ENCODE peak calls at places on chromosomes 5 and 9, in seven cellular contexts. D is body of pancreas, R is heart left ventricle, P is bronchial epithelial cell, F is HFFc6, B is transverse colon, E is K562. V is an unnamed sample.

GRCh38 chr9:2134391-2134790 is 119.2 kb downstream of the SMARCA2 start:
- DNase-seq in D (no peak), R (no peak), P (no peak), F (no peak), B (no peak), E (no peak), V (peak; percentile 9)

GRCh38 chr9:127455299-127455992 is 4.1 kb downstream of the LRSAM1 start:
- DNase-seq in D (peak; percentile 41), R (no peak), P (no peak), F (no peak), B (peak; percentile 47), E (peak; percentile 55), V (peak; percentile 37)

GRCh38 chr9:133730994-133731715 is 7.0 kb downstream of the SARDH start:
- DNase-seq in D (no peak), R (no peak), P (no peak), F (no peak), B (no peak), E (no peak), V (no peak)

GRCh38 chr5:146947181-146947941 is 68.8 kb upstream of the PPP2R2B start:
- DNase-seq in D (no peak), R (no peak), P (peak; percentile 30), F (peak; percentile 1), B (no peak), E (peak; percentile 14), V (no peak)

GRCh38 chr5:144205141-144205551 is 34.5 kb downstream of the KCTD16 start:
- DNase-seq in D (peak; percentile 46), R (no peak), P (peak; percentile 39), F (peak; percentile 51), B (no peak), E (no peak), V (peak; percentile 31)

GRCh38 chr9:132003904-132004303 is 75.8 kb downstream of the MED27 start:
- DNase-seq in D (no peak), R (no peak), P (no peak), F (no peak), B (no peak), E (no peak), V (no peak)

GRCh38 chr9:29730096-29730621 is 2156.9 kb upstream of the C9orf72 start:
- DNase-seq in D (no peak), R (no peak), P (no peak), F (no peak), B (no peak), E (no peak), V (no peak)

GRCh38 chr5:167534131-167534530 is 757.3 kb upstream of the WWC1 start:
- DNase-seq in D (no peak), R (no peak), P (no peak), F (no peak), B (no peak), E (no peak), V (no peak)

GRCh38 chr5:173542159-173542558 is 74.3 kb downstream of the BOD1 start:
- DNase-seq in D (no peak), R (no peak), P (no peak), F (no peak), B (no peak), E (no peak), V (no peak)

GRCh38 chr5:16480821-16481538 is 15.4 kb upstream of the ZNF622 start:
- DNase-seq in D (no peak), R (no peak), P (peak; percentile 33), F (no peak), B (no peak), E (no peak), V (peak; percentile 42)

GRCh38 chr5:141603912-141604311 is 14.9 kb downstream of the DIAPH1 start:
- DNase-seq in D (no peak), R (no peak), P (no peak), F (no peak), B (no peak), E (no peak), V (no peak)

GRCh38 chr9:6632516-6633328 is 12.8 kb downstream of the GLDC start:
- DNase-seq in D (no peak), R (no peak), P (no peak), F (no peak), B (peak; percentile 50), E (peak; percentile 10), V (no peak)

GRCh38 chr5:5985332-5985731 is 393.0 kb downstream of the MED10 start:
- DNase-seq in D (no peak), R (no peak), P (no peak), F (no peak), B (no peak), E (no peak), V (no peak)

GRCh38 chr5:9063615-9064245 is 482.1 kb downstream of the SEMA5A start:
- DNase-seq in D (no peak), R (no peak), P (peak; percentile 12), F (no peak), B (no peak), E (no peak), V (peak; percentile 72)

GRCh38 chr5:60010328-60010727 is 116.8 kb upstream of the PDE4D start:
- DNase-seq in D (no peak), R (no peak), P (no peak), F (no peak), B (no peak), E (peak; percentile 26), V (no peak)

GRCh38 chr5:14397717-14398116 is 183.9 kb upstream of the OTULINL start:
- DNase-seq in D (no peak), R (no peak), P (peak; percentile 61), F (peak; percentile 67), B (no peak), E (no peak), V (peak; percentile 55)

GRCh38 chr5:171577940-171578856 is 158.8 kb downstream of the FGF18 start:
- DNase-seq in D (no peak), R (no peak), P (no peak), F (no peak), B (no peak), E (no peak), V (no peak)

GRCh38 chr9:132169672-132170392 is 8.0 kb downstream of the NTNG2 start:
- DNase-seq in D (peak; percentile 61), R (peak; percentile 32), P (peak; percentile 17), F (peak; percentile 30), B (peak; percentile 36), E (peak; percentile 86), V (peak; percentile 63)

GRCh38 chr5:94263068-94263467 is 355.3 kb downstream of the KIAA0825 start:
- DNase-seq in D (no peak), R (no peak), P (no peak), F (no peak), B (no peak), E (no peak), V (no peak)

DNA sequence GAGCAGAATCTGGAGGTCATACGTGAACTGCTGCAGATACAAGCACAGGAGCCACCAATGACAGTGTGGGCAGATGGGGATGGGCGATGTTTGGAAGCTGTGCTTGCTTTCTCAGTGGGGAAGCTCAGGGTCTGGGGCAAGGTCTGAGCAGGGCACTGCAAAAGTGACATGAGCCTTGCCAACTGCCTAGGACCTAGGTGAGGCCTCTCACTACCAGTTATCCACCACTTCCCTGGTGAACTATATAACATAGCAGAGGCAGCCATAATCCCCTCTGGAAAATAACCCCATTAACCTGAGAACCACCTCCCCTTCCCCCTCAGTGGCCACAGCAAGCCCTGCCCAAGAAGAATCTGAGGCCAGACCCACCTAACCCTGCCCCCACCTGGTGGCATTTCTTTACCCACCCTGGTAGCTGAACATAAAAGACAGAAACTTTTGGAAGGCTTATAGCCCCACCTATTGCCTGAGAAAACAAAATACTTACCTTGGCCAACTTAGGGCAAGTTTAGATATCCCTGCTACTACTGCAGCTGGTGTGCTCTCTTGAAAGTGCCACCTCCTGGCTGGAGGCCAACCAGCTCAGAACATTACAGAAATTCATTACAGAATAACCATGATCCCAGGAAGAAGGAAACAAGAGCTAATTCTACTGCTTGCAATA is 18.8 kb upstream of the SPEF2 start:
- DNase-seq in D (peak; percentile 68), R (no peak), P (no peak), F (no peak), B (peak; percentile 53), E (no peak), V (no peak)
- TF ChIP-seq CTCF in D (no peak), R (no peak), P (no peak), F (no peak), B (no peak), E (no peak), V (no peak)

GRCh38 chr5:91219141-91219802 is 163.8 kb downstream of the ARRDC3 start:
- DNase-seq in D (no peak), R (no peak), P (peak; percentile 94), F (peak; percentile 37), B (peak; percentile 27), E (no peak), V (peak; percentile 86)

GRCh38 chr5:91217859-91218258 is 165.3 kb downstream of the ARRDC3 start:
- DNase-seq in D (no peak), R (no peak), P (no peak), F (no peak), B (no peak), E (no peak), V (no peak)

GRCh38 chr5:91222482-91222881 is 160.6 kb downstream of the ARRDC3 start:
- DNase-seq in D (no peak), R (no peak), P (no peak), F (no peak), B (no peak), E (no peak), V (no peak)

GRCh38 chr5:91221917-91222316 is 161.2 kb downstream of the ARRDC3 start:
- DNase-seq in D (no peak), R (no peak), P (no peak), F (no peak), B (no peak), E (no peak), V (no peak)

GRCh38 chr5:91219803-91220371 is 163.2 kb downstream of the ARRDC3 start:
- DNase-seq in D (no peak), R (no peak), P (peak; percentile 41), F (peak; percentile 19), B (no peak), E (no peak), V (peak; percentile 60)
- TF ChIP-seq CTCF in D (no peak), R (peak; percentile 29), P (peak; percentile 40), F (peak; percentile 74), B (no peak), E (peak; percentile 51), V (peak; percentile 27)

GRCh38 chr9:20209421-20210340 is 412.6 kb downstream of the MLLT3 start:
- DNase-seq in D (no peak), R (no peak), P (no peak), F (no peak), B (no peak), E (no peak), V (no peak)

GRCh38 chr9:20208951-20209350 is 413.3 kb downstream of the MLLT3 start:
- DNase-seq in D (no peak), R (no peak), P (peak; percentile 66), F (no peak), B (no peak), E (no peak), V (peak; percentile 10)

GRCh38 chr9:20205821-20206220 is 416.5 kb downstream of the MLLT3 start:
- DNase-seq in D (no peak), R (no peak), P (peak; percentile 77), F (no peak), B (no peak), E (no peak), V (peak; percentile 73)

GRCh38 chr9:20208156-20208555 is 414.1 kb downstream of the MLLT3 start:
- DNase-seq in D (no peak), R (no peak), P (no peak), F (no peak), B (no peak), E (no peak), V (no peak)

GRCh38 chr9:20207161-20207560 is 415.1 kb downstream of the MLLT3 start:
- DNase-seq in D (no peak), R (no peak), P (peak; percentile 48), F (no peak), B (no peak), E (no peak), V (peak; percentile 37)
- TF ChIP-seq CTCF in D (no peak), R (no peak), P (no peak), F (no peak), B (no peak), E (no peak), V (no peak)

GRCh38 chr5:78162253-78162862 is 132.1 kb downstream of the AP3B1 start:
- DNase-seq in D (no peak), R (no peak), P (peak; percentile 36), F (peak; percentile 29), B (no peak), E (peak; percentile 18), V (peak; percentile 1)
- TF ChIP-seq CTCF in D (peak; percentile 15), R (peak; percentile 29), P (peak; percentile 33), F (peak; percentile 77), B (no peak), E (peak; percentile 38), V (peak; percentile 42)